ENCODE peak calls at places on chromosomes 6 and 20, in six cellular contexts. B is A549, C is HepG2, K is K562, X is GM12878, T is H1. Q is an unnamed sample.

GRCh38 chr20:3652646-3653596 is 10.3 kb downstream of the GFRA4 start:
- DNase-seq in B (no peak), C (no peak), K (peak), X (no peak), T (no peak), Q (no peak)

GRCh38 chr6:125584468-125584939 is 164.9 kb upstream of the HEY2 start:
- DNase-seq in B (no peak), C (no peak), K (no peak), X (no peak), T (peak), Q (no peak)

GRCh38 chr6:12208190-12208589 is 82.0 kb upstream of the EDN1 start:
- DNase-seq in B (no peak), C (no peak), K (no peak), X (no peak), T (no peak), Q (no peak)

GRCh38 chr6:113539202-113539601 is 317.9 kb upstream of the MARCKS start:
- DNase-seq in B (no peak), C (no peak), K (no peak), X (no peak), T (no peak), Q (no peak)

GRCh38 chr6:152161501-152161900 is 354.0 kb downstream of the ESR1 start:
- DNase-seq in B (no peak), C (no peak), K (no peak), X (no peak), T (no peak), Q (no peak)

GRCh38 chr6:110180228-110181008 is at the start of gene CDC40:
- DNase-seq in B (peak), C (peak), K (peak), X (no peak), T (peak), Q (peak)

GRCh38 chr6:109877028-109877726 is 100.9 kb upstream of the GPR6 start:
- DNase-seq in B (no peak), C (no peak), K (no peak), X (no peak), T (no peak), Q (no peak)

GRCh38 chr20:14853079-14853478 is 515.7 kb upstream of the FLRT3 start:
- DNase-seq in B (no peak), C (no peak), K (no peak), X (peak), T (no peak), Q (no peak)

GRCh38 chr20:21522479-21523397 is 8.9 kb upstream of the NKX2-2 start:
- DNase-seq in B (no peak), C (no peak), K (no peak), X (no peak), T (peak), Q (peak)

GRCh38 chr20:2942439-2942838 is 69.2 kb downstream of the PTPRA start:
- DNase-seq in B (no peak), C (no peak), K (no peak), X (no peak), T (no peak), Q (no peak)

GRCh38 chr20:61185181-61185580 is 66.9 kb upstream of the CDH4 start:
- DNase-seq in B (no peak), C (no peak), K (no peak), X (no peak), T (no peak), Q (no peak)

GRCh38 chr20:53343433-53343832 is 250.2 kb downstream of the ZNF217 start:
- DNase-seq in B (no peak), C (no peak), K (no peak), X (no peak), T (no peak), Q (no peak)

GRCh38 chr6:100918152-100918551 is 37.0 kb upstream of the ASCC3 start:
- DNase-seq in B (no peak), C (no peak), K (no peak), X (no peak), T (no peak), Q (no peak)

GRCh38 chr20:64038579-64039292 is 2.8 kb downstream of the C20orf204 start:
- DNase-seq in B (peak), C (no peak), K (peak), X (no peak), T (peak), Q (peak)

GRCh38 chr6:12298017-12298958 is 8.1 kb downstream of the EDN1 start:
- DNase-seq in B (no peak), C (no peak), K (no peak), X (no peak), T (no peak), Q (no peak)

GRCh38 chr20:9912858-9913434 is 74.1 kb upstream of the PAK5 start:
- DNase-seq in B (peak), C (peak), K (peak), X (no peak), T (peak), Q (peak)

GRCh38 chr20:23404196-23404595 is 17.1 kb downstream of the NAPB start:
- DNase-seq in B (no peak), C (peak), K (no peak), X (no peak), T (no peak), Q (no peak)

GRCh38 chr6:143038845-143039244 is 21.8 kb upstream of the AIG1 start:
- DNase-seq in B (no peak), C (no peak), K (no peak), X (no peak), T (no peak), Q (no peak)

GRCh38 chr6:125306756-125307149 is 5.0 kb upstream of the HDDC2 start:
- DNase-seq in B (no peak), C (no peak), K (no peak), X (no peak), T (no peak), Q (no peak)

GRCh38 chr6:6818078-6818639 is 229.6 kb downstream of the LY86 start:
- DNase-seq in B (no peak), C (no peak), K (no peak), X (no peak), T (no peak), Q (no peak)

GRCh38 chr20:42024653-42025052 is 406.5 kb upstream of the CHD6 start:
- DNase-seq in B (no peak), C (no peak), K (peak), X (no peak), T (peak), Q (no peak)

GRCh38 chr6:110357696-110358535 is at the start of gene METTL24:
- DNase-seq in B (peak), C (no peak), K (no peak), X (no peak), T (peak), Q (peak)

GRCh38 chr6:167401525-167402194 is 76.8 kb downstream of the TTLL2 start:
- DNase-seq in B (no peak), C (no peak), K (no peak), X (no peak), T (peak), Q (no peak)

GRCh38 chr20:62933966-62934365 is 4.0 kb upstream of the GID8 start:
- DNase-seq in B (no peak), C (no peak), K (no peak), X (no peak), T (no peak), Q (no peak)

GRCh38 chr6:3929281-3929798 is 80.2 kb downstream of the FAM50B start:
- DNase-seq in B (no peak), C (no peak), K (no peak), X (no peak), T (no peak), Q (no peak)

GRCh38 chr6:25307805-25308494 is 28.8 kb downstream of the CARMIL1 start:
- DNase-seq in B (no peak), C (no peak), K (no peak), X (no peak), T (no peak), Q (no peak)

GRCh38 chr6:166379800-166380199 is 2.9 kb downstream of the MPC1 start:
- DNase-seq in B (no peak), C (no peak), K (no peak), X (no peak), T (no peak), Q (no peak)

GRCh38 chr20:44901972-44902371 is 7.9 kb upstream of the PABPC1L start:
- DNase-seq in B (no peak), C (no peak), K (no peak), X (no peak), T (no peak), Q (no peak)

GRCh38 chr20:48607544-48607865 is 220.3 kb downstream of the PREX1 start:
- DNase-seq in B (no peak), C (no peak), K (no peak), X (no peak), T (no peak), Q (no peak)

GRCh38 chr6:75546401-75546800 is 52.8 kb upstream of the FILIP1 start:
- DNase-seq in B (peak), C (peak), K (peak), X (no peak), T (no peak), Q (no peak)

DNA sequence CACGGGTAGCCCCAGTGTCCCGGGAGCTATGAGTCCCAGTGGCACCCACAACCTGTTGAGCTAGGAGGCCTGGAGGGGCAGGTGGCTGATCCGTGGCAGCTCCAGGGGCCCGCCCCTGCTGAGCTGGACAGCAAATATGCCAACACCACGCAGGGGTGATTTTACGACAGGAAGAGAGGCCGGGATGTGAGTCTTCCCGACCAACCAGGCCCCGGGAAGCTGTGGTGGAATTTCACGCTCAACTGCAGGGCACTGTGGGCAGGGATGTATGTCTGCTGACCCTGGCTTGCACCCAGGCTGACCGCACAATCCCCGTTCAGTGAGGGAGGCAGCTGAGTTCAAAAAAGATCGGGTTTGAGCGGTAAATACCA is 183.9 kb downstream of the ERMARD start:
- DNase-seq in B (no peak), C (no peak), K (no peak), X (no peak), T (no peak), Q (no peak)
- TF ChIP-seq EP300 in B (no peak), C (no peak), K (no peak), X (no peak), T (no peak), Q (no peak)

GRCh38 chr6:170038251-170038650 is 252.6 kb downstream of the DLL1 start:
- DNase-seq in B (no peak), C (no peak), K (no peak), X (no peak), T (no peak), Q (no peak)
- TF ChIP-seq RAD21 in B (no peak), C (no peak), K (no peak), X (no peak), T (no peak), Q (no peak)

DNA sequence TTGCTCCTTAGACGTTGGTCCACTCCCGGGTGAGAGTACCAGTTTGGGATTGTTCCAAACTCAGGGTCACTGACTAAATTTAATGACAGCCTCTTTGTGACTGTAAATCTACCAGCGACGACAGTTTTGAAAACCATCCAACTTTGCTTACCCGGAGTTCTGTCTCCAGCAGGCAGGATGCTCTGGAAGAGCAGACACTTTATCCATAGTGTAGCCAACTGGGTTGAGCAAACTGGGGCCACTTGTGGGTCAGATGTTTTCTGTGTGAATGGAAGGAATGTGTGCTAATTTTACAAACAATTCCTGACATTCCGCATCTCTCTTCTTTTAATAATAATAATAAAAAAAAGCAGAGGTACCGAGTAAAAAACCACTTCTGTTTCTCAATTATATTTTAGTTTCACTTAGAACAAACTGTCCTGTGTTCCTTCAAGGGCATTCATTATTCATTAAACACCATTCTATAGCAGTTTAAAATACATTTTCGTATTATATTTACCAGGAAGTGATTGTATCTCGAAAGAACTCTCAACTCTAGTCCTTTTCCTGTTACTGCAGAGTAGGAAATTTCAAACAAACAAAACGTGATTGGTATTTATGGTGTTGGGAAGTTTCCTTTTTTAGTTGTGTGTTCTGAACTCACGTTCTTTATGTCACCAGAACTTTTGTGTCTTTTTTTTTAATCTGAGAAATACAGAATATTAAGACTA is 139.7 kb upstream of the BTBD3 start:
- DNase-seq in B (no peak), C (no peak), K (no peak), X (no peak), T (no peak), Q (peak)
- TF ChIP-seq EP300 in B (no peak), C (no peak), K (no peak), X (no peak), T (no peak), Q (no peak)

GRCh38 chr6:10205120-10205519 is 209.8 kb downstream of the TFAP2A start:
- DNase-seq in B (no peak), C (no peak), K (no peak), X (no peak), T (no peak), Q (no peak)

GRCh38 chr6:10215711-10216110 is 199.2 kb downstream of the TFAP2A start:
- DNase-seq in B (no peak), C (no peak), K (no peak), X (no peak), T (no peak), Q (no peak)

GRCh38 chr6:10205892-10206291 is 209.0 kb downstream of the TFAP2A start:
- DNase-seq in B (no peak), C (no peak), K (no peak), X (no peak), T (no peak), Q (no peak)

DNA sequence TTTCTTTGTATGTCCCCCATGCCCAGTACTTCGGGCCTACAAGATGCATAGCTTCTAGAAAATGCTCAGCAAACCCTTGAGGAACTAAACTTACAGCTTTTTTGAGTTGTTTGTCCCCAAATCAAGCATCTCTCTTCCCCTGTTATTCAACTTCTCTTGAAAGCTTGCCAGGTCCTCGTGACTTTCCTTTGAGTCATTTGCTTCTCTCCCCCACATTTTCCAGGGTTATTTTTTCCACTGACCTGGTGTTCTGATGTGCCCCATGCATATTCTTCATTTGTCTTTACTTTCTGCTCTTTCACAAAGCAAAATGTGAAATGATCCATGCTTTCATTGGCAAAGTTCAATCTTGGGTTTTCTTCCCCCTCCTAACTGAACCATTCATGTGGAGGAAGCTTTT is 204.8 kb downstream of the TFAP2A start:
- DNase-seq in B (no peak), C (no peak), K (no peak), X (no peak), T (no peak), Q (no peak)
- TF ChIP-seq RAD21 in B (no peak), C (no peak), K (no peak), X (no peak), T (no peak), Q (no peak)

DNA sequence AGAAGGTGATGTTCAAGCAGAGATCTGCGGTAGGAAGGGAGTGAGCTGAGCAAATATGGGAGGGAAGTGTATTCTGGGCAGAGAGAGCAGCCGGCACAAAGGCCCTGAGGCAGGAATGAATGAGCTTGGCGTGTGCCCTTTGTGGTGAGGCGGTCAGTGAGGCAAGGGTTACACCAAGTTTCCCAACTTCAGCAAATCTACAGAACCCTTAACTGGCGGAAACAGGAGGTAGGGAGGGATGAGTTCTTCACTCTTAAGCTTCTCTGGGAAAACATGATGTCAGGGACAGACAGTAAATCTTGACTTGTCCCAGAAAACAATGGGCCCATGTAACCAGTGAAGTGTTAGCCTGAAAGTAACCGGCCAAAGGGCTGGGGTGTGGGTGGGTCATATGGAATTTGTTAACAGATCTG is 97.1 kb upstream of the PTPN1 start:
- DNase-seq in B (no peak), C (peak), K (no peak), X (no peak), T (no peak), Q (no peak)
- TF ChIP-seq EP300 in B (no peak), C (peak), K (no peak), X (no peak), T (no peak), Q (no peak)

GRCh38 chr20:16246870-16247269 is 326.4 kb downstream of the KIF16B start:
- DNase-seq in B (no peak), C (no peak), K (peak), X (no peak), T (no peak), Q (no peak)

GRCh38 chr20:16240355-16240754 is 332.9 kb downstream of the KIF16B start:
- DNase-seq in B (no peak), C (no peak), K (no peak), X (no peak), T (no peak), Q (no peak)

GRCh38 chr20:16243470-16243869 is 329.8 kb downstream of the KIF16B start:
- DNase-seq in B (no peak), C (peak), K (no peak), X (no peak), T (no peak), Q (peak)

GRCh38 chr20:16245879-16246278 is 327.4 kb downstream of the KIF16B start:
- DNase-seq in B (no peak), C (peak), K (no peak), X (no peak), T (no peak), Q (no peak)

GRCh38 chr20:16241911-16242310 is 331.3 kb downstream of the KIF16B start:
- DNase-seq in B (no peak), C (peak), K (no peak), X (no peak), T (no peak), Q (peak)
- TF ChIP-seq RAD21 in B (no peak), C (no peak), K (no peak), X (peak), T (peak), Q (peak)

GRCh38 chr6:35690484-35690883 is 1.8 kb upstream of the FKBP5 start:
- DNase-seq in B (no peak), C (no peak), K (no peak), X (no peak), T (no peak), Q (no peak)

GRCh38 chr6:35687658-35688604 is 784 bp downstream of the FKBP5 start:
- DNase-seq in B (peak), C (no peak), K (peak), X (peak), T (peak), Q (peak)

GRCh38 chr6:35694462-35694861 is 5.7 kb upstream of the FKBP5 start:
- DNase-seq in B (peak), C (no peak), K (peak), X (no peak), T (no peak), Q (no peak)

GRCh38 chr6:35688605-35689322 is at the start of gene FKBP5:
- DNase-seq in B (peak), C (peak), K (peak), X (peak), T (peak), Q (peak)

GRCh38 chr6:35691027-35691824 is 2.5 kb upstream of the FKBP5 start:
- DNase-seq in B (no peak), C (no peak), K (no peak), X (no peak), T (no peak), Q (no peak)
- TF ChIP-seq EP300 in B (no peak), C (no peak), K (no peak), X (no peak), T (no peak), Q (no peak)

GRCh38 chr6:154509421-154510143 is 903 bp downstream of the CNKSR3 start:
- DNase-seq in B (no peak), C (peak), K (peak), X (no peak), T (peak), Q (peak)

GRCh38 chr6:154508573-154509375 is 1.7 kb downstream of the CNKSR3 start:
- DNase-seq in B (no peak), C (peak), K (peak), X (no peak), T (no peak), Q (peak)

GRCh38 chr6:154512214-154512613 is 1.7 kb upstream of the CNKSR3 start:
- DNase-seq in B (no peak), C (no peak), K (no peak), X (no peak), T (no peak), Q (no peak)

GRCh38 chr6:154511735-154512097 is 1.2 kb upstream of the CNKSR3 start:
- DNase-seq in B (no peak), C (no peak), K (no peak), X (no peak), T (no peak), Q (no peak)

GRCh38 chr6:154510144-154510905 is at the start of gene CNKSR3:
- DNase-seq in B (peak), C (peak), K (peak), X (no peak), T (peak), Q (peak)
- TF ChIP-seq RAD21 in B (peak), C (peak), K (no peak), X (no peak), T (no peak), Q (peak)

GRCh38 chr6:111861321-111861938 is 11.8 kb downstream of the FYN start:
- DNase-seq in B (no peak), C (no peak), K (no peak), X (no peak), T (no peak), Q (no peak)
- TF ChIP-seq EP300 in B (no peak), C (no peak), K (no peak), X (no peak), T (no peak), Q (no peak)

DNA sequence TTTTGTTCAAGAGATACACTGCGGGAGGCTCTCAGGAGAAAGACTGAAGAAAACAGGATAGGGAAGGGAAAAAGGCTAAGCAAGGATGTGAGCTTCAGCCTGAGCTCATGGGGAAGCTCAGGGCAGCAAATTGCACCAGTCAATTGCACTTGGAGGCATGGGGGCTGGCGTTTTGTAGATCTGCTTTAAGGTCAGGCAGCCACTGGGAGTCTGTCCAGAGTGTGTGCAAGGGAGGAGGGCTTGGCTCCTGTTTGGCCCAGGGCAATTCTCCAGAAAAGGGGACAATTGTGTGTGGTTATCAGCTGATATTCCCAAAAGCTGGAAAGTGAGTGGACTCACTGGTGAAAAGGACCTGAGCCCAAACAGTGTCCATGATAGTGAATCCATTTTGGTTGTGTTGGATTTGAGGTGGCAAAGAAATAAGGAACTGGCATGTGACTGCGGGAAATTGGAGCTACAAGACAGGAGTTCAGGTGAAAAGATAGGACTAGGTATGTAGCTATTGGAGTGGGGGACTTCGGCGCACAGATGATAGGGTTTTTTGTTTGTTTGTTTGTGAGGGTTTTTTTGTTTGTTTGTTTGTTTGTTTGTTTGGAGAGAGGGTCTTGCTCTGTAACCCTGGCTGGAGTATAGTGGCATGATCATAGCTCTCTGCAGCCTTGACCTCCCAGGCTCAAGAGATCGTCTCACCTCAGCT is 22.3 kb upstream of the IER3 start:
- DNase-seq in B (no peak), C (no peak), K (no peak), X (no peak), T (no peak), Q (no peak)
- TF ChIP-seq RAD21 in B (no peak), C (no peak), K (no peak), X (no peak), T (no peak), Q (no peak)